ENCODE peak calls at places on chromosome 12, in seven cellular contexts. E is GM12878, C is endothelial cell of umbilical vein, P is transverse colon, V is GM12891, N is H1, G is prostate gland. I is an unnamed sample.
A peak's percentile ranks its signal among the peaks of the same experiment; 100 is the strongest.

GRCh38 chr12:24488091-24488596 is 460.8 kb downstream of the BCAT1 start:
- DNase-seq in N (no peak), E (no peak), V (no peak), P (no peak), G (no peak), C (no peak), I (no peak)

GRCh38 chr12:105855691-105856405 is 282.9 kb downstream of the NUAK1 start:
- DNase-seq in N (no peak), G (peak; percentile 34), C (no peak), P (no peak), E (no peak), V (no peak), I (no peak)

GRCh38 chr12:14256555-14257169 is 108.8 kb upstream of the ATF7IP start:
- DNase-seq in N (no peak), P (peak; percentile 77), V (no peak), G (peak; percentile 63), C (peak; percentile 85), E (no peak), I (no peak)

GRCh38 chr12:50734409-50735263 is 29.3 kb upstream of the ATF1 start:
- DNase-seq in E (no peak), C (peak; percentile 39), G (no peak), P (no peak), N (no peak), V (peak; percentile 5), I (no peak)

GRCh38 chr12:92452763-92453162 is 250.0 kb upstream of the PLEKHG7 start:
- DNase-seq in V (no peak), N (no peak), P (no peak), E (no peak), G (no peak), C (peak; percentile 31), I (no peak)

GRCh38 chr12:57138526-57139272 is 8.7 kb downstream of the LRP1-AS start:
- DNase-seq in G (no peak), N (no peak), C (no peak), P (peak; percentile 84), V (no peak), E (no peak), I (no peak)

GRCh38 chr12:73833746-73834145 is 703.9 kb upstream of the ATXN7L3B start:
- DNase-seq in C (no peak), V (no peak), E (no peak), P (no peak), G (no peak), N (no peak), I (no peak)

GRCh38 chr12:11795910-11796459 is 146.5 kb downstream of the ETV6 start:
- DNase-seq in E (no peak), G (no peak), V (no peak), C (peak; percentile 89), P (no peak), N (no peak), I (no peak)

GRCh38 chr12:25801621-25802243 is 156.8 kb upstream of the RASSF8 start:
- DNase-seq in G (no peak), V (no peak), E (no peak), N (no peak), C (no peak), P (no peak), I (no peak)

GRCh38 chr12:109797905-109798669 is 35.1 kb downstream of the TRPV4 start:
- DNase-seq in E (no peak), G (no peak), V (no peak), P (no peak), C (peak; percentile 13), N (no peak), I (no peak)

GRCh38 chr12:90211017-90211416 is 502.4 kb upstream of the ATP2B1 start:
- DNase-seq in P (no peak), V (no peak), E (no peak), N (no peak), G (no peak), C (peak; percentile 96), I (no peak)

GRCh38 chr12:92462049-92462448 is 240.7 kb upstream of the PLEKHG7 start:
- DNase-seq in E (peak; percentile 96), P (peak; percentile 22), V (no peak), C (no peak), N (no peak), G (no peak), I (no peak)

GRCh38 chr12:74957636-74958035 is 252.0 kb downstream of the KCNC2 start:
- DNase-seq in P (no peak), N (no peak), E (no peak), C (no peak), V (no peak), G (no peak), I (no peak)

GRCh38 chr12:43069768-43070221 is 480.2 kb upstream of the PRICKLE1 start:
- DNase-seq in G (no peak), E (peak; percentile 3), N (no peak), P (no peak), C (no peak), V (no peak), I (no peak)

GRCh38 chr12:15522574-15523187 is 200.4 kb downstream of the PTPRO start:
- DNase-seq in P (no peak), G (peak; percentile 11), N (no peak), V (no peak), C (peak; percentile 54), E (no peak), I (no peak)

GRCh38 chr12:100163416-100164152 is 20.9 kb upstream of the BLTP3B start:
- DNase-seq in G (peak; percentile 77), P (peak; percentile 87), N (peak; percentile 87), C (peak; percentile 54), V (peak; percentile 78), E (no peak), I (peak; percentile 70)

GRCh38 chr12:104482113-104482512 is 25.4 kb downstream of the CHST11 start:
- DNase-seq in P (no peak), N (no peak), V (no peak), C (no peak), G (no peak), E (no peak), I (no peak)

GRCh38 chr12:44842669-44843068 is 33.4 kb downstream of the NELL2 start:
- DNase-seq in P (no peak), V (no peak), C (no peak), N (no peak), G (no peak), E (no peak), I (no peak)
- TF ChIP-seq POLR2AphosphoS5 in P (no peak), V (no peak), C (no peak), N (no peak), G (no peak), E (no peak), I (no peak)

GRCh38 chr12:68331869-68332725 is at the start of gene MDM1:
- DNase-seq in P (peak; percentile 97), G (peak; percentile 96), V (peak; percentile 92), N (peak; percentile 93), C (peak; percentile 98), E (peak; percentile 92), I (peak; percentile 88)
- TF ChIP-seq POLR2A in P (peak; percentile 44), G (no peak), V (peak; percentile 40), N (no peak), C (peak; percentile 79), E (peak; percentile 82), I (peak; percentile 68)

GRCh38 chr12:120470150-120470817 is 736 bp upstream of the SRSF9 start:
- DNase-seq in C (no peak), G (no peak), N (no peak), P (no peak), E (no peak), V (no peak), I (no peak)

GRCh38 chr12:120472521-120472920 is 3.0 kb upstream of the SRSF9 start:
- DNase-seq in N (no peak), P (no peak), E (no peak), V (no peak), G (no peak), C (no peak), I (no peak)

GRCh38 chr12:120469450-120470149 is at the start of gene SRSF9:
- DNase-seq in N (peak; percentile 89), E (peak; percentile 80), C (peak; percentile 96), G (peak; percentile 93), V (peak; percentile 99), P (peak; percentile 96), I (peak; percentile 98)

GRCh38 chr12:120475643-120476042 is 6.1 kb upstream of the SRSF9 start:
- DNase-seq in P (no peak), G (no peak), N (no peak), E (no peak), V (no peak), C (no peak), I (no peak)

DNA sequence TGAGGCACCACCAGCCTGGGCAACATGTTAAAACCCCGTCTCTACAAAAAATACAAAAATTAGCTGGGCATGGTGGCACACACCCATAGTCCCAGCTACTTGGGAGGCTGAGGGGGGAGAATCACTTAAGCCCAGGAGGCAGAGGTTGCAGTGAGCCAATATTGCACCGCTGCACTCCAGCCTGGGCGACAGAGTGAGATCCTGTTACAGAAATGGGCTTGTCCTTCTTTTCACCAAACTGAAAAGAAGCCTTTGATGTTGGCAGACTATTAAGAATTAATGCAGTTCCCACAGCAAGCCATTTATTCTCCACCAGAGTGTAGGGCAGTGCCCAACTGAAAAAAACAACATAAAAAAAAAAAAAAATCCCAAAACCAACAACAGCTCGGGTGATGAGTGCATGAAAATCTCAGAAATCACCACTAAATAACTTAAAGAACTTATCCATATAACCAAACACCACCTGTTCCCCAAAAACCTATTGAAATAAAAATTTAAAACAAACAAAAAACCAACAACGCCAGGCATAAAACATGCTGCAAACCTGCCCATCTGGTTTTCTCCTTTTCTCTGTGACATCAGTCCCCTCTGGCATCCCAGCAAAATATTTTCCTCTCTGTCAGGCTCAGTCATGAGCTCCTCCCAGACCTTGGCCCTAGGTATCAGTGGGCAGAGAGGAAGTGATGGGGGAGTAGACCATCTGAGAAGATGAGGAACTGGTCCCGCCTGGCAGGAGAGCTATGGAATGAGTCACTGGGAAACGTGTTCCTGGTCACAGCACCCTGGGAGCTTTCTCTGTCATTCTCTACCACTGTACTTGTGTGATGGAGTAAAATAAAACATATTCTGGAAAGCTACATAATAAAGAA is 4.8 kb upstream of the SRSF9 start:
- DNase-seq in G (peak; percentile 65), E (no peak), N (no peak), C (peak; percentile 53), V (no peak), P (no peak), I (no peak)
- TF ChIP-seq POLR2AphosphoS5 in G (peak; percentile 74), E (no peak), N (no peak), C (no peak), V (no peak), P (no peak), I (no peak)

DNA sequence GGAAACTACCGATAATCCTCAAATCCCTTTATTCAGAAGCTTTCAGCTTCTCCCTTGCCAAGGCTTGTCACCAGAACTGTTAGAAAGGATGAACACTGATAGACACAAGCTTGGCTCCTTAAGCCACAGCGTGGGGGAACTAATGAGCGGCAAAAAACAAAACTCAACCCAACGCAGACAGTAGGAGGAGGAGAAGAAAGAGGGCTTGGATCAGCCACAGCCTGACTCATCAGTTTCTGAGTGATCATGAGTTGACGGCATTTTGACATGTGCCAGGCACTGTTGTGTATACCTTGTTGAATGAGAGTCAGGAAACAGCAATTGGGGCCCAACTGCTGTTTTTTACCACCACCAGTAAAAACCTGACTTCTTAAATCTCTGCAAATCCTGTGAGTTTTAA is 23.7 kb downstream of the PLXNC1 start:
- DNase-seq in G (no peak), P (peak; percentile 24), N (no peak), C (no peak), V (no peak), E (no peak), I (no peak)
- TF ChIP-seq POLR2A in G (no peak), P (no peak), N (no peak), C (no peak), V (no peak), E (no peak), I (no peak)

GRCh38 chr12:95100264-95101190 is 27.1 kb upstream of the NR2C1 start:
- DNase-seq in V (no peak), N (no peak), G (no peak), C (no peak), P (no peak), E (no peak), I (no peak)
- TF ChIP-seq POLR2AphosphoS5 in V (no peak), N (no peak), G (no peak), C (no peak), P (no peak), E (no peak), I (no peak)